ENCODE peak calls at places on chromosome 5, in seven cellular contexts. G, A, Z, V, X, B and Q are unnamed samples.

GRCh38 chr5:127758884-127759283 is 55.7 kb downstream of the CCDC192 start:
- DNase-seq in B (no peak), G (no peak), V (no peak), Z (no peak), X (no peak), A (no peak), Q (no peak)

GRCh38 chr5:93622240-93622885 is 39.3 kb downstream of the NR2F1 start:
- DNase-seq in Z (peak), B (peak), G (no peak), V (no peak), A (peak), X (peak), Q (peak)

GRCh38 chr5:155943516-155944407 is 383.2 kb upstream of the SGCD start:
- DNase-seq in X (peak), V (no peak), A (peak), G (no peak), B (peak), Z (peak), Q (peak)

GRCh38 chr5:40628428-40628827 is 51.3 kb upstream of the PTGER4 start:
- DNase-seq in X (no peak), V (no peak), B (no peak), Z (no peak), G (no peak), A (no peak), Q (no peak)

GRCh38 chr5:113122053-113122452 is 145.5 kb downstream of the DCP2 start:
- DNase-seq in V (peak), Z (no peak), B (peak), X (no peak), A (peak), G (no peak), Q (peak)

GRCh38 chr5:95620030-95620869 is at the start of gene GPR150:
- DNase-seq in Z (peak), G (peak), A (peak), V (no peak), B (peak), X (peak), Q (peak)

GRCh38 chr5:179803651-179804598 is 2.7 kb downstream of the MGAT4B start:
- DNase-seq in B (peak), A (peak), V (no peak), X (no peak), Z (no peak), G (peak), Q (no peak)

GRCh38 chr5:59500014-59500413 is 393.5 kb downstream of the PDE4D start:
- DNase-seq in V (no peak), Z (no peak), G (no peak), A (no peak), X (no peak), B (no peak), Q (no peak)

GRCh38 chr5:169433221-169433651 is 132.3 kb upstream of the SLIT3 start:
- DNase-seq in V (peak), Z (no peak), B (no peak), A (no peak), X (no peak), G (no peak), Q (no peak)

GRCh38 chr5:150413176-150413901 is 629 bp upstream of the CD74 start:
- DNase-seq in V (no peak), G (no peak), X (no peak), A (no peak), B (no peak), Z (no peak), Q (no peak)

GRCh38 chr5:33343661-33344327 is 97.0 kb upstream of the TARS1 start:
- DNase-seq in A (peak), B (peak), X (no peak), V (no peak), Z (no peak), G (no peak), Q (peak)

GRCh38 chr5:181203842-181204560 is 995 bp downstream of the TRIM7 start:
- DNase-seq in B (peak), Z (peak), A (no peak), G (peak), V (no peak), X (no peak), Q (no peak)

GRCh38 chr5:44875661-44876250 is 67.0 kb downstream of the MRPS30 start:
- DNase-seq in B (peak), G (no peak), A (peak), X (no peak), Z (no peak), V (no peak), Q (peak)

GRCh38 chr5:69217154-69217731 is 17.4 kb upstream of the CDK7 start:
- DNase-seq in V (no peak), G (no peak), Z (peak), A (no peak), B (no peak), X (no peak), Q (no peak)

GRCh38 chr5:164202338-164202737 is 696.9 kb downstream of the MAT2B start:
- DNase-seq in X (no peak), G (no peak), Z (no peak), A (peak), V (no peak), B (no peak), Q (no peak)

GRCh38 chr5:83401122-83401620 is 70.4 kb upstream of the VCAN start:
- DNase-seq in G (no peak), A (peak), B (no peak), Z (no peak), V (no peak), X (no peak), Q (peak)

GRCh38 chr5:149217096-149217801 is 54.4 kb upstream of the AFAP1L1 start:
- DNase-seq in X (no peak), V (no peak), B (no peak), A (no peak), G (no peak), Z (no peak), Q (no peak)

GRCh38 chr5:94618029-94618492 is 343 bp downstream of the KIAA0825 start:
- DNase-seq in X (no peak), B (peak), G (peak), A (peak), Z (no peak), V (peak), Q (peak)

GRCh38 chr5:7422719-7423118 is 26.8 kb downstream of the ADCY2 start:
- DNase-seq in Z (no peak), G (no peak), B (no peak), X (no peak), V (no peak), A (no peak), Q (no peak)

GRCh38 chr5:7419367-7419766 is 23.4 kb downstream of the ADCY2 start:
- DNase-seq in A (no peak), Z (no peak), V (no peak), G (no peak), B (no peak), X (no peak), Q (no peak)

GRCh38 chr5:7422262-7422661 is 26.3 kb downstream of the ADCY2 start:
- DNase-seq in X (no peak), G (no peak), Z (no peak), V (no peak), A (no peak), B (no peak), Q (no peak)

GRCh38 chr5:7419846-7420245 is 23.9 kb downstream of the ADCY2 start:
- DNase-seq in V (no peak), Z (no peak), A (no peak), X (no peak), G (no peak), B (no peak), Q (no peak)

GRCh38 chr5:7420506-7421280 is 24.8 kb downstream of the ADCY2 start:
- DNase-seq in A (no peak), V (no peak), Z (no peak), X (no peak), G (no peak), B (no peak), Q (no peak)
- H3K4me3 ChIP-seq in A (no peak), V (no peak), Z (no peak), X (no peak), G (no peak), B (no peak), Q (no peak)

GRCh38 chr5:3019045-3019444 is 267.6 kb upstream of the IRX2 start:
- DNase-seq in G (no peak), Z (no peak), X (no peak), B (no peak), A (no peak), V (no peak), Q (no peak)
- H3K4me3 ChIP-seq in G (no peak), Z (no peak), X (no peak), B (no peak), A (no peak), V (no peak), Q (no peak)

DNA sequence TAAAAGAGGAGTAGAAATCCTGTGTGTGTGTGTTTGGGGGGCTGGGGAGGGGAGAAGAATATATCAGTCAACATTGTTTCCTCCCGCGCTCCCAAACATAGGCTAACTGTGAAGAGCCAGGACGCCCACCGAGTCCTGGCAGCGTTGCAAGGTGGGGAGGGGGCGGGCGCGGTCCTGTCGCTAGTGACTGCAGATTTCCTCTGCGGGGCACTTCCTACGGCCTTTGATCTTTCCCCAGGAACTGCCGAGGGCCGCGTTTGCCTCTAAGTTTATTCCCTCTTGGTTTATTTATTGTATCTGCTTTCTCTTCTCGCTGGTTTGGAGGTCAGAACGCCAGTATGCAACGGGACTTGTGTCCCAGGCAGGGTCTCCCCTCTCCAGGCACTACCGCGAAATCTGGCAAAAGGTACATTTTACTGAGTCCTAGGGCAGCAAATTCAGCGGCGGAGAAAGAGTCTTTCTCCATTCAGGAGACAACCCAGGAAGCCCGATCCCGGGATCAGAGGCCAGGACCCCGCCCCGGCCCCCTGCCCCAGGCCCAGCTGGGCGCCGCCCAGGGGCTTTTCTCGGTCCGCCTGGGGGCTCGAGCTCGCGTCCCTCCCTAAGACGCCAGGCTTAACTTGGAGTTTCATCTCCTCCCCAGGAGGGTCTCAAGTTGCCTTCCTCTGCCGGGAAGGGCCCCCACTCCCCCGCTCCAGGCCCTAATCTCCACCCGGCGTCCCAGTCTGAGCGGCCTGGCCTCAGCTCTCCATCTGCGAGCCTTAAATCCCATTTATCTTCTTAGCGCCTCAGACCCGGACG is 923 bp upstream of the EGFLAM start:
- DNase-seq in Z (no peak), B (no peak), G (no peak), V (no peak), A (no peak), X (no peak), Q (no peak)
- H3K4me3 ChIP-seq in Z (no peak), B (no peak), G (peak), V (no peak), A (no peak), X (no peak), Q (peak)

DNA sequence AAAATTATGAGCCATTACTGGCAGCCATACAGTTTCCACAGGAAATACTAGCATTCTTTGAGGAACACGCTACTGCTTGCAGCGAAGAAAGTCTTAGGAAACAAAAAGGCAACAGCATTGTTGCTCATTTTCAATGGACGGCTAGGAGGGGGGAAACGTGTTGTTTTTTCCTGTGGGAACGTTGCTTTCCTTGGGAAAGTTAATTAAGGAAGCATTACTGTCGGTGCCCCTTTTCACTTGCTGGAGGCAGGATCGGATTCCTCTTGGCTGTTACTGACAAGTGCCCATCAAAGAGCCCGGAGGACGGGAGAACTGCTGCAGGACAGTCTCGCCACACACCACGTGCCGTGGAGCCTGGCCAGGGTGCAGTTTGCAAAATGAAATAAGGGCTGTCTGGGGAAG is 965 bp downstream of the SNCAIP start:
- DNase-seq in B (no peak), V (peak), A (no peak), G (no peak), X (no peak), Z (no peak), Q (peak)
- H3K4me3 ChIP-seq in B (peak), V (peak), A (peak), G (peak), X (no peak), Z (no peak), Q (peak)